ENCODE peak calls at places on chromosomes 16 and 17, in ten cellular contexts. N is astrocyte of the cerebellum; H is KBM-7; Z is A172; J is germinal center; G is COR-L47; B is EH; P is activated gamma-delta T cell treated with anti-CD3 and anti-CD28 coated beads, Interleukin-2, amount 50 U/mL, for 16 hours; C is stimulated activated CD4-positive, alpha-beta T cell treated with anti-CD3 and anti-CD28 coated beads, Interleukin-1b, Interleukin-23, amount 100 ng/mL, for 1 hour; O is RCC 7860. Q is an unnamed sample.

GRCh38 chr17:45580914-45581313 is 90.4 kb upstream of the PLEKHM1 start:
- DNase-seq in N (no peak), H (no peak), Z (no peak), J (no peak), G (no peak), B (no peak), P (no peak), C (no peak), O (no peak), Q (no peak)

GRCh38 chr17:11292491-11292890 is 51.5 kb downstream of the SHISA6 start:
- DNase-seq in N (no peak), H (no peak), Z (no peak), J (no peak), G (no peak), B (no peak), P (no peak), C (no peak), O (no peak), Q (no peak)

GRCh38 chr17:81036128-81036891 is 1.4 kb downstream of the BAIAP2 start:
- DNase-seq in N (no peak), H (no peak), Z (no peak), J (no peak), G (no peak), B (peak), P (no peak), C (no peak), O (no peak), Q (no peak)

GRCh38 chr16:84867696-84868095 is 47.9 kb downstream of the CRISPLD2 start:
- DNase-seq in N (no peak), H (no peak), Z (no peak), J (no peak), G (no peak), B (no peak), P (no peak), C (no peak), O (no peak), Q (no peak)

GRCh38 chr16:88461291-88462269 is 8.5 kb downstream of the ZFPM1 start:
- DNase-seq in N (no peak), H (peak), Z (peak), J (no peak), G (peak), B (peak), P (no peak), C (no peak), O (no peak), Q (no peak)

GRCh38 chr17:33908363-33909064 is 346.6 kb upstream of the CCL2 start:
- DNase-seq in N (no peak), H (no peak), Z (no peak), J (no peak), G (no peak), B (no peak), P (no peak), C (no peak), O (no peak), Q (no peak)

GRCh38 chr17:48307222-48307621 is 122.8 kb downstream of the SKAP1 start:
- DNase-seq in N (no peak), H (no peak), Z (no peak), J (no peak), G (no peak), B (no peak), P (no peak), C (no peak), O (no peak), Q (no peak)

GRCh38 chr16:67268136-67268579 is 11.2 kb upstream of the PLEKHG4 start:
- DNase-seq in N (peak), H (peak), Z (peak), J (no peak), G (no peak), B (peak), P (no peak), C (no peak), O (peak), Q (no peak)

GRCh38 chr17:4161179-4161559 is 18.2 kb downstream of the CYB5D2 start:
- DNase-seq in N (peak), H (no peak), Z (peak), J (no peak), G (no peak), B (peak), P (no peak), C (no peak), O (no peak), Q (no peak)

GRCh38 chr16:1903845-1904820 is 14.1 kb downstream of the HS3ST6 start:
- DNase-seq in N (no peak), H (no peak), Z (no peak), J (no peak), G (peak), B (no peak), P (no peak), C (no peak), O (no peak), Q (no peak)

GRCh38 chr16:30112197-30113030 is 923 bp downstream of the GDPD3 start:
- DNase-seq in N (no peak), H (peak), Z (peak), J (peak), G (peak), B (peak), P (peak), C (peak), O (no peak), Q (no peak)

GRCh38 chr17:67994827-67995567 is 1.3 kb downstream of the C17orf58 start:
- DNase-seq in N (no peak), H (no peak), Z (peak), J (no peak), G (no peak), B (peak), P (no peak), C (no peak), O (peak), Q (no peak)

GRCh38 chr17:58402047-58402446 is 15.3 kb downstream of the RNF43 start:
- DNase-seq in N (peak), H (peak), Z (peak), J (no peak), G (no peak), B (peak), P (no peak), C (no peak), O (peak), Q (no peak)

GRCh38 chr17:73365934-73366623 is 54.3 kb upstream of the CDC42EP4 start:
- DNase-seq in N (no peak), H (no peak), Z (no peak), J (peak), G (no peak), B (no peak), P (no peak), C (no peak), O (no peak), Q (peak)

GRCh38 chr16:57606147-57606846 is 22.1 kb upstream of the ADGRG1 start:
- DNase-seq in N (no peak), H (no peak), Z (no peak), J (no peak), G (no peak), B (no peak), P (no peak), C (no peak), O (no peak), Q (no peak)

GRCh38 chr16:88854306-88855111 is 2.2 kb downstream of the GALNS start:
- DNase-seq in N (no peak), H (no peak), Z (no peak), J (peak), G (no peak), B (no peak), P (peak), C (no peak), O (no peak), Q (no peak)

GRCh38 chr17:4500188-4500565 is 1.5 kb downstream of the SPNS2 start:
- DNase-seq in N (no peak), H (no peak), Z (no peak), J (no peak), G (no peak), B (no peak), P (no peak), C (no peak), O (no peak), Q (no peak)

GRCh38 chr16:67661101-67661661 is 421 bp downstream of the PARD6A start:
- DNase-seq in N (peak), H (peak), Z (peak), J (peak), G (no peak), B (peak), P (no peak), C (no peak), O (no peak), Q (no peak)

GRCh38 chr17:31499771-31500554 is 108.5 kb downstream of the RAB11FIP4 start:
- DNase-seq in N (peak), H (no peak), Z (peak), J (no peak), G (no peak), B (peak), P (no peak), C (no peak), O (peak), Q (no peak)

GRCh38 chr17:33262724-33263123 is 30.4 kb downstream of the ASIC2 start:
- DNase-seq in N (no peak), H (no peak), Z (no peak), J (no peak), G (no peak), B (peak), P (no peak), C (no peak), O (no peak), Q (no peak)

GRCh38 chr17:4786111-4786491 is at the start of gene VMO1:
- DNase-seq in N (no peak), H (peak), Z (no peak), J (no peak), G (no peak), B (peak), P (no peak), C (no peak), O (no peak), Q (no peak)

GRCh38 chr16:29147710-29148425 is 163.0 kb downstream of the LAT start:
- DNase-seq in N (no peak), H (no peak), Z (no peak), J (no peak), G (no peak), B (no peak), P (no peak), C (no peak), O (no peak), Q (no peak)

GRCh38 chr16:84883301-84883700 is 63.5 kb downstream of the CRISPLD2 start:
- DNase-seq in N (no peak), H (no peak), Z (no peak), J (no peak), G (no peak), B (peak), P (no peak), C (no peak), O (no peak), Q (no peak)

GRCh38 chr17:28426081-28426519 is 20.1 kb upstream of the SLC46A1 start:
- DNase-seq in N (no peak), H (peak), Z (no peak), J (no peak), G (no peak), B (no peak), P (no peak), C (no peak), O (no peak), Q (peak)

GRCh38 chr16:50183316-50183715 is 30.2 kb downstream of the TENT4B start:
- DNase-seq in N (no peak), H (no peak), Z (peak), J (no peak), G (no peak), B (peak), P (no peak), C (no peak), O (peak), Q (no peak)

GRCh38 chr17:4988168-4988567 is 693 bp upstream of the CAMTA2 start:
- DNase-seq in N (no peak), H (no peak), Z (no peak), J (peak), G (no peak), B (peak), P (no peak), C (no peak), O (no peak), Q (no peak)

GRCh38 chr17:6503641-6504195 is 52.6 kb downstream of the PITPNM3 start:
- DNase-seq in N (no peak), H (no peak), Z (no peak), J (no peak), G (no peak), B (no peak), P (no peak), C (no peak), O (no peak), Q (no peak)

GRCh38 chr17:45656527-45657181 is 127.5 kb upstream of the CRHR1 start:
- DNase-seq in N (no peak), H (no peak), Z (no peak), J (no peak), G (no peak), B (no peak), P (no peak), C (no peak), O (no peak), Q (no peak)

Q was measured in RPMI8226.